ENCODE peak calls at places on chromosomes 4 and X, in seven cellular contexts. One of them, this sample, is unnamed.

GRCh38 chr4:54400802-54401201 is 171.7 kb downstream of the PDGFRA start:
- DNase-seq in AG10803: peak
- DNase-seq in fibroblast of the conjunctiva: peak
- DNase-seq in stimulated activated CD4-positive, alpha-beta T cell treated with anti-CD3 and anti-CD28 coated beads, Interleukin-4, amount 100 ng/mL, for 24 hours: no peak
- DNase-seq in caudate nucleus: peak
- DNase-seq in NCI-H1694: no peak
- DNase-seq in cardiac fibroblast: peak
- DNase-seq in this sample: no peak

GRCh38 chr4:122218762-122219161 is 66.6 kb downstream of the BLTP1 start:
- DNase-seq in AG10803: peak
- DNase-seq in fibroblast of the conjunctiva: no peak
- DNase-seq in stimulated activated CD4-positive, alpha-beta T cell treated with anti-CD3 and anti-CD28 coated beads, Interleukin-4, amount 100 ng/mL, for 24 hours: no peak
- DNase-seq in caudate nucleus: no peak
- DNase-seq in NCI-H1694: no peak
- DNase-seq in cardiac fibroblast: peak
- DNase-seq in this sample: no peak

GRCh38 chr4:108906866-108907367 is 144.1 kb upstream of the ETNPPL start:
- DNase-seq in AG10803: no peak
- DNase-seq in fibroblast of the conjunctiva: no peak
- DNase-seq in stimulated activated CD4-positive, alpha-beta T cell treated with anti-CD3 and anti-CD28 coated beads, Interleukin-4, amount 100 ng/mL, for 24 hours: no peak
- DNase-seq in caudate nucleus: no peak
- DNase-seq in NCI-H1694: no peak
- DNase-seq in cardiac fibroblast: no peak
- DNase-seq in this sample: no peak

GRCh38 chrX:37986893-37987292 is 19.5 kb upstream of the SYTL5 start:
- DNase-seq in AG10803: peak
- DNase-seq in fibroblast of the conjunctiva: no peak
- DNase-seq in stimulated activated CD4-positive, alpha-beta T cell treated with anti-CD3 and anti-CD28 coated beads, Interleukin-4, amount 100 ng/mL, for 24 hours: no peak
- DNase-seq in caudate nucleus: no peak
- DNase-seq in NCI-H1694: no peak
- DNase-seq in cardiac fibroblast: peak
- DNase-seq in this sample: no peak

GRCh38 chr4:44368413-44369167 is 80.0 kb downstream of the KCTD8 start:
- DNase-seq in AG10803: no peak
- DNase-seq in fibroblast of the conjunctiva: no peak
- DNase-seq in stimulated activated CD4-positive, alpha-beta T cell treated with anti-CD3 and anti-CD28 coated beads, Interleukin-4, amount 100 ng/mL, for 24 hours: no peak
- DNase-seq in caudate nucleus: no peak
- DNase-seq in NCI-H1694: no peak
- DNase-seq in cardiac fibroblast: no peak
- DNase-seq in this sample: no peak

GRCh38 chrX:140733766-140734342 is 24.3 kb downstream of the LINC00632 start:
- DNase-seq in AG10803: peak
- DNase-seq in fibroblast of the conjunctiva: peak
- DNase-seq in stimulated activated CD4-positive, alpha-beta T cell treated with anti-CD3 and anti-CD28 coated beads, Interleukin-4, amount 100 ng/mL, for 24 hours: peak
- DNase-seq in caudate nucleus: no peak
- DNase-seq in NCI-H1694: peak
- DNase-seq in cardiac fibroblast: peak
- DNase-seq in this sample: no peak

GRCh38 chr4:153834901-153835300 is 46.0 kb upstream of the SFRP2 start:
- DNase-seq in AG10803: no peak
- DNase-seq in fibroblast of the conjunctiva: no peak
- DNase-seq in stimulated activated CD4-positive, alpha-beta T cell treated with anti-CD3 and anti-CD28 coated beads, Interleukin-4, amount 100 ng/mL, for 24 hours: no peak
- DNase-seq in caudate nucleus: no peak
- DNase-seq in NCI-H1694: no peak
- DNase-seq in cardiac fibroblast: no peak
- DNase-seq in this sample: no peak

GRCh38 chrX:15143825-15144121 is 126.1 kb downstream of the ASB9 start:
- DNase-seq in AG10803: no peak
- DNase-seq in fibroblast of the conjunctiva: no peak
- DNase-seq in stimulated activated CD4-positive, alpha-beta T cell treated with anti-CD3 and anti-CD28 coated beads, Interleukin-4, amount 100 ng/mL, for 24 hours: no peak
- DNase-seq in caudate nucleus: no peak
- DNase-seq in NCI-H1694: no peak
- DNase-seq in cardiac fibroblast: no peak
- DNase-seq in this sample: no peak

GRCh38 chrX:52574416-52575275 is 57.8 kb upstream of the XAGE1B start:
- DNase-seq in AG10803: peak
- DNase-seq in fibroblast of the conjunctiva: peak
- DNase-seq in stimulated activated CD4-positive, alpha-beta T cell treated with anti-CD3 and anti-CD28 coated beads, Interleukin-4, amount 100 ng/mL, for 24 hours: peak
- DNase-seq in caudate nucleus: no peak
- DNase-seq in NCI-H1694: peak
- DNase-seq in cardiac fibroblast: peak
- DNase-seq in this sample: peak

GRCh38 chrX:23637187-23637586 is 30.1 kb upstream of the PRDX4 start:
- DNase-seq in AG10803: no peak
- DNase-seq in fibroblast of the conjunctiva: no peak
- DNase-seq in stimulated activated CD4-positive, alpha-beta T cell treated with anti-CD3 and anti-CD28 coated beads, Interleukin-4, amount 100 ng/mL, for 24 hours: no peak
- DNase-seq in caudate nucleus: no peak
- DNase-seq in NCI-H1694: no peak
- DNase-seq in cardiac fibroblast: no peak
- DNase-seq in this sample: no peak

GRCh38 chr4:44279469-44279868 is 169.1 kb downstream of the KCTD8 start:
- DNase-seq in AG10803: no peak
- DNase-seq in fibroblast of the conjunctiva: no peak
- DNase-seq in stimulated activated CD4-positive, alpha-beta T cell treated with anti-CD3 and anti-CD28 coated beads, Interleukin-4, amount 100 ng/mL, for 24 hours: no peak
- DNase-seq in caudate nucleus: no peak
- DNase-seq in NCI-H1694: no peak
- DNase-seq in cardiac fibroblast: no peak
- DNase-seq in this sample: no peak

GRCh38 chr4:41957634-41958033 is 22.4 kb downstream of the TMEM33 start:
- DNase-seq in AG10803: no peak
- DNase-seq in fibroblast of the conjunctiva: no peak
- DNase-seq in stimulated activated CD4-positive, alpha-beta T cell treated with anti-CD3 and anti-CD28 coated beads, Interleukin-4, amount 100 ng/mL, for 24 hours: no peak
- DNase-seq in caudate nucleus: no peak
- DNase-seq in NCI-H1694: no peak
- DNase-seq in cardiac fibroblast: peak
- DNase-seq in this sample: no peak